ENCODE peak calls at places on chromosomes 12 and 14, in five cellular contexts. B is GM23248, S is GM23338, C is MM.1S, Z is astrocyte. L is an unnamed sample. For H3K4me1, the result is how much of the 10 kb centered on the place peaks cover.

GRCh38 chr14:77098470-77099353 is 654 bp downstream of the CIPC start:
- DNase-seq in B (peak), S (peak), C (no peak), Z (no peak), L (no peak)

GRCh38 chr12:59444932-59445331 is 150.9 kb upstream of the SLC16A7 start:
- DNase-seq in B (peak), S (no peak), C (no peak), Z (no peak), L (no peak)

GRCh38 chr14:29236848-29237247 is 470.3 kb downstream of the FOXG1 start:
- DNase-seq in B (peak), S (no peak), C (no peak), Z (peak), L (peak)

GRCh38 chr12:61538951-61539350 is 721.3 kb upstream of the USP15 start:
- DNase-seq in B (no peak), S (peak), C (peak), Z (no peak), L (peak)

GRCh38 chr12:76445469-76445868 is 97.3 kb upstream of the BBS10 start:
- DNase-seq in B (peak), S (no peak), C (no peak), Z (no peak), L (no peak)

GRCh38 chr14:78997811-78998210 is 827.6 kb downstream of the NRXN3 start:
- DNase-seq in B (peak), S (no peak), C (no peak), Z (peak), L (peak)

GRCh38 chr14:53391631-53392030 is 238.5 kb upstream of the DDHD1 start:
- DNase-seq in B (peak), S (no peak), C (no peak), Z (peak), L (peak)

GRCh38 chr12:132484891-132485441 is 5.0 kb upstream of the FBRSL1 start:
- DNase-seq in B (no peak), S (no peak), C (no peak), Z (peak), L (no peak)

GRCh38 chr12:128671528-128672042 is 152.2 kb downstream of the SLC15A4 start:
- DNase-seq in B (no peak), S (peak), C (no peak), Z (no peak), L (peak)

GRCh38 chr14:95098984-95099599 is 58.2 kb downstream of the DICER1 start:
- DNase-seq in B (peak), S (peak), C (no peak), Z (peak), L (peak)

GRCh38 chr12:2372735-2373134 is 319.9 kb downstream of the CACNA1C start:
- DNase-seq in B (no peak), S (no peak), C (no peak), Z (no peak), L (no peak)

GRCh38 chr12:110039085-110039807 is 9.1 kb downstream of the C12orf76 start:
- DNase-seq in B (peak), S (peak), C (no peak), Z (peak), L (peak)

GRCh38 chr14:102795060-102795925 is 18.0 kb downstream of the TRAF3 start:
- DNase-seq in B (peak), S (no peak), C (no peak), Z (peak), L (peak)

GRCh38 chr12:56581418-56582145 is 48.5 kb downstream of the BAZ2A start:
- DNase-seq in B (no peak), S (no peak), C (no peak), Z (peak), L (no peak)

GRCh38 chr12:10101042-10101579 is 2.3 kb upstream of the CLEC1A start:
- DNase-seq in B (peak), S (no peak), C (no peak), Z (peak), L (no peak)

GRCh38 chr14:55705651-55706340 is 125.8 kb downstream of the KTN1 start:
- DNase-seq in B (no peak), S (no peak), C (no peak), Z (peak), L (no peak)

GRCh38 chr14:75561013-75561432 is 17.4 kb upstream of the FLVCR2 start:
- DNase-seq in B (peak), S (peak), C (peak), Z (peak), L (peak)

GRCh38 chr14:102508410-102508773 is 1.2 kb downstream of the ANKRD9 start:
- DNase-seq in B (no peak), S (no peak), C (no peak), Z (no peak), L (peak)

GRCh38 chr14:52701223-52701622 is 5.8 kb upstream of the PSMC6 start:
- DNase-seq in B (no peak), S (no peak), C (no peak), Z (no peak), L (no peak)

GRCh38 chr14:76761198-76761848 is at the start of gene VASH1:
- DNase-seq in B (peak), S (peak), C (peak), Z (peak), L (peak)

GRCh38 chr14:103561381-103562134 is 899 bp downstream of the BAG5 start:
- DNase-seq in B (peak), S (peak), C (peak), Z (peak), L (peak)

GRCh38 chr12:58537278-58537677 is 383.0 kb downstream of the LRIG3 start:
- DNase-seq in B (peak), S (no peak), C (no peak), Z (peak), L (peak)

GRCh38 chr12:30197392-30198047 is 413.8 kb upstream of the TMTC1 start:
- DNase-seq in B (peak), S (no peak), C (no peak), Z (peak), L (peak)

GRCh38 chr12:30203981-30204380 is 420.2 kb upstream of the TMTC1 start:
- DNase-seq in B (no peak), S (no peak), C (no peak), Z (no peak), L (no peak)

GRCh38 chr12:30200864-30201263 is 417.1 kb upstream of the TMTC1 start:
- DNase-seq in B (peak), S (peak), C (no peak), Z (no peak), L (no peak)

GRCh38 chr12:30202521-30203259 is 418.9 kb upstream of the TMTC1 start:
- DNase-seq in B (no peak), S (no peak), C (no peak), Z (no peak), L (no peak)

GRCh38 chr12:30201301-30202160 is 417.8 kb upstream of the TMTC1 start:
- DNase-seq in B (peak), S (peak), C (no peak), Z (no peak), L (no peak)
- TF ChIP-seq EZH2 in B (no peak), S (no peak), C (no peak), Z (peak), L (peak)

DNA sequence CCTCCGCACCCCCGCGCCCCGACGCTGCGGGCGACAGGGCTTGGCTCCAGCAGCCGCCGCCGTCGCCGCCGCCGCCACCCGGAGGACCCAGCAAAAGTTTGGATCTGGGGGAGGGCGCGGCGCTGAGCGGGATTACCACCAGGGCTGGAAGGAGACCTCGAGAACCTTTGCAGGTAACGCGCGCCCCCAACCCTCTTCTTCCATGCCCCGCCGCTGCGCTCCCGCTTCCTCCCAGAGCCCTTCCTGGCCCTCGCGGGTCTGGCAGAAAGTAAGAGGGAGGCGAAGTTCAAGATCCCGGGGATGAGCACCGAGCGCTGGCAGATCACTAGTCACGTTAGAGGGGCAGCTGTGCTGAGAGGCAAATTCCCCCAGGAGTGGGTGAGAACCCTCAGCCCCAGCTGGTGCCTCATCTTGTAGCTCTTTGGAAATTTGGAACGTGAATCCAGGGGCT is 3.9 kb downstream of the FLRT2 start:
- DNase-seq in B (peak), S (peak), C (no peak), Z (no peak), L (peak)
- H3K4me1 ChIP-seq in B (under half), S (half or more), C (under half), Z (under half), L (under half)

GRCh38 chr12:42237853-42238239 is 202 bp downstream of the YAF2 start:
- DNase-seq in B (peak), S (no peak), C (no peak), Z (no peak), L (no peak)

GRCh38 chr12:42236017-42236416 is 2.0 kb downstream of the YAF2 start:
- DNase-seq in B (peak), S (no peak), C (no peak), Z (peak), L (no peak)

GRCh38 chr12:42237052-42237852 is 796 bp downstream of the YAF2 start:
- DNase-seq in B (peak), S (peak), C (peak), Z (peak), L (peak)

GRCh38 chr12:42240131-42240750 is 2.2 kb upstream of the YAF2 start:
- DNase-seq in B (no peak), S (peak), C (no peak), Z (no peak), L (no peak)

GRCh38 chr12:42238240-42239140 is at the start of gene YAF2:
- DNase-seq in B (peak), S (peak), C (peak), Z (peak), L (peak)
- TF ChIP-seq EZH2 in B (no peak), S (peak), C (no peak), Z (no peak), L (no peak)

GRCh38 chr14:104749111-104749649 is 3.8 kb upstream of the SIVA1 start:
- DNase-seq in B (peak), S (no peak), C (no peak), Z (peak), L (no peak)
- H3K4me1 ChIP-seq in B (under half), S (under half), C (under half), Z (under half), L (under half)

GRCh38 chr14:70809238-70810214 is at the start of gene MAP3K9:
- DNase-seq in B (peak), S (peak), C (peak), Z (peak), L (peak)
- TF ChIP-seq EZH2 in B (no peak), S (no peak), C (no peak), Z (peak), L (no peak)